ENCODE peak calls at places on chromosomes 2 and 18, in seven cellular contexts. One of them, this sample, is unnamed.

GRCh38 chr2:148756292-148756975 is 111.9 kb downstream of the EPC2 start:
- DNase-seq in H1: no peak
- DNase-seq in neuronal stem cell: no peak
- DNase-seq in IMR-90: peak; percentile 92
- DNase-seq in mesendoderm: no peak
- DNase-seq in mesenchymal stem cell: peak; percentile 47
- DNase-seq in H9: no peak
- DNase-seq in this sample: no peak

GRCh38 chr2:177325554-177325953 is 61.0 kb upstream of the NFE2L2 start:
- DNase-seq in H1: no peak
- DNase-seq in neuronal stem cell: no peak
- DNase-seq in IMR-90: no peak
- DNase-seq in mesenchymal stem cell: peak; percentile 30
- DNase-seq in mesendoderm: no peak
- DNase-seq in H9: no peak
- DNase-seq in this sample: peak; percentile 51

GRCh38 chr2:134460583-134460998 is 206.7 kb downstream of the MGAT5 start:
- DNase-seq in IMR-90: peak; percentile 47
- DNase-seq in mesendoderm: peak; percentile 87
- DNase-seq in neuronal stem cell: peak; percentile 40
- DNase-seq in H1: peak; percentile 80
- DNase-seq in H9: peak; percentile 91
- DNase-seq in mesenchymal stem cell: peak; percentile 63
- DNase-seq in this sample: peak; percentile 65

GRCh38 chr18:23918395-23919032 is 96.0 kb upstream of the TTC39C start:
- DNase-seq in mesendoderm: peak; percentile 94
- DNase-seq in mesenchymal stem cell: peak; percentile 64
- DNase-seq in neuronal stem cell: peak; percentile 75
- DNase-seq in IMR-90: peak; percentile 56
- DNase-seq in H1: peak; percentile 90
- DNase-seq in H9: peak; percentile 79
- DNase-seq in this sample: peak; percentile 61

GRCh38 chr2:127108090-127108523 is 1.2 kb upstream of the BIN1 start:
- DNase-seq in neuronal stem cell: no peak
- DNase-seq in H9: peak; percentile 31
- DNase-seq in IMR-90: no peak
- DNase-seq in H1: no peak
- DNase-seq in mesenchymal stem cell: no peak
- DNase-seq in mesendoderm: no peak
- DNase-seq in this sample: no peak

GRCh38 chr2:215881582-215881981 is 131.8 kb downstream of the MREG start:
- DNase-seq in mesenchymal stem cell: no peak
- DNase-seq in H9: no peak
- DNase-seq in H1: no peak
- DNase-seq in IMR-90: peak; percentile 51
- DNase-seq in mesendoderm: no peak
- DNase-seq in neuronal stem cell: no peak
- DNase-seq in this sample: no peak

GRCh38 chr2:98502556-98503335 is 58.1 kb downstream of the INPP4A start:
- DNase-seq in H9: no peak
- DNase-seq in neuronal stem cell: peak; percentile 4
- DNase-seq in mesendoderm: peak; percentile 92
- DNase-seq in mesenchymal stem cell: peak; percentile 50
- DNase-seq in IMR-90: peak; percentile 51
- DNase-seq in H1: no peak
- DNase-seq in this sample: peak; percentile 75

GRCh38 chr2:16931441-16931840 is 265.8 kb upstream of the CYRIA start:
- DNase-seq in mesenchymal stem cell: no peak
- DNase-seq in H9: no peak
- DNase-seq in mesendoderm: peak; percentile 50
- DNase-seq in neuronal stem cell: no peak
- DNase-seq in H1: no peak
- DNase-seq in IMR-90: no peak
- DNase-seq in this sample: peak; percentile 57

GRCh38 chr2:158131919-158132566 is 30.4 kb downstream of the UPP2 start:
- DNase-seq in neuronal stem cell: no peak
- DNase-seq in mesenchymal stem cell: no peak
- DNase-seq in mesendoderm: no peak
- DNase-seq in IMR-90: no peak
- DNase-seq in H1: no peak
- DNase-seq in H9: no peak
- DNase-seq in this sample: no peak

GRCh38 chr2:134917219-134917957 is 1.2 kb upstream of the CCNT2 start:
- DNase-seq in mesendoderm: no peak
- DNase-seq in neuronal stem cell: peak; percentile 8
- DNase-seq in H1: no peak
- DNase-seq in mesenchymal stem cell: no peak
- DNase-seq in IMR-90: no peak
- DNase-seq in H9: no peak
- DNase-seq in this sample: no peak

GRCh38 chr2:102005989-102006885 is 14.5 kb downstream of the IL1R2 start:
- DNase-seq in mesenchymal stem cell: peak; percentile 71
- DNase-seq in mesendoderm: peak; percentile 70
- DNase-seq in H9: peak; percentile 60
- DNase-seq in IMR-90: peak; percentile 56
- DNase-seq in neuronal stem cell: peak; percentile 18
- DNase-seq in H1: peak; percentile 67
- DNase-seq in this sample: peak; percentile 95

GRCh38 chr18:32920796-32921787 is 148.3 kb upstream of the KLHL14 start:
- DNase-seq in neuronal stem cell: no peak
- DNase-seq in mesenchymal stem cell: peak; percentile 93
- DNase-seq in H1: no peak
- DNase-seq in H9: no peak
- DNase-seq in IMR-90: peak; percentile 95
- DNase-seq in mesendoderm: peak; percentile 11
- DNase-seq in this sample: peak; percentile 60

GRCh38 chr18:28034567-28034966 is 142.4 kb downstream of the CDH2 start:
- DNase-seq in IMR-90: no peak
- DNase-seq in neuronal stem cell: no peak
- DNase-seq in mesendoderm: no peak
- DNase-seq in H1: no peak
- DNase-seq in H9: no peak
- DNase-seq in mesenchymal stem cell: no peak
- DNase-seq in this sample: no peak

GRCh38 chr2:118845843-118846666 is 1.4 kb downstream of the EN1 start:
- DNase-seq in neuronal stem cell: peak; percentile 24
- DNase-seq in H9: peak; percentile 32
- DNase-seq in mesenchymal stem cell: no peak
- DNase-seq in mesendoderm: peak; percentile 22
- DNase-seq in H1: peak; percentile 68
- DNase-seq in IMR-90: no peak
- DNase-seq in this sample: no peak

GRCh38 chr18:595571-595970 is 1.2 kb upstream of the CLUL1 start:
- DNase-seq in H1: no peak
- DNase-seq in neuronal stem cell: no peak
- DNase-seq in IMR-90: no peak
- DNase-seq in mesendoderm: no peak
- DNase-seq in H9: no peak
- DNase-seq in mesenchymal stem cell: no peak
- DNase-seq in this sample: no peak

DNA sequence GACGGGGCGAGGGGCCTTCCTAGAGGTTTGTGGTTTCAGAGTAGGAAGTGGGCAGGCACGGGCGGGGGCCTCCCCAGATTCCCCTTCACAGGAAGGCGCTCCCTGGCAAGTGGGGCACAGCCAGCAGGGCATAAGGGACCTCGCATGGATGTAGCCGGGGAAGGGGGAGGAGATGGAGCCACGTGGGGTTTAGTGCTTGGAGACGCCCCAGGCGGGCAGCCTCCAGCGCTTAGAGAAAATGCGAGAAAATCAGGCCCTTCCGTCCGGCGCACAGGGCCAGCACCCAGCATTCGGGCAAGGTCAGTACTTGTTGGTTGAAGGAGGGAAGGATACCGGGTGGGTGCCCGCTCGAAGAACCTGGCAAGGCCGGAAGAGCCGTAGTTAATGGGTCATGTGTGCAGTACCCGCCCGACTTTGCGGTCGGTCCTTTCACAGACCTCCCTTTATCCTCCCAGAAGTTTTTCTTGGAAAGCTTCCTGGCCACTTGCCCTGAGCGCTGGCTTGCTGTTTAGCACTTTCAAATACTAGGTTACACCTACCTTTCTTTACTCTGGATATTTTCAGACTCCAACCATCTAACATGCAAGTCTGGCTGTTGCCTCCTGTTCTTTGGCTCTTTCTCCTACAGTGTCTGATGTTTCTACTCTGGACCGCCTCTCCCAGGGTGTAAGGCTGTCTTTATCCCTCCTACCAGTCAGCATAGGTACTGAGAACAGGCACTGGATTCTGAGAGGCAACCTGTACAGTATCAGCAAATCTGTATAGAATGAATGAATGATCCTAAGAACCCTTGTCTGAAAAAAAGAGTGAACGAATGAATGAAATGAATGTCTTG is 78.1 kb downstream of the CIB4 start:
- DNase-seq in IMR-90: no peak
- DNase-seq in neuronal stem cell: no peak
- DNase-seq in mesenchymal stem cell: no peak
- DNase-seq in H9: no peak
- DNase-seq in mesendoderm: no peak
- DNase-seq in H1: no peak
- DNase-seq in this sample: peak; percentile 28
- H3K27me3 ChIP-seq in IMR-90: peaks cover 82% of the 10 kb centered on the region
- H3K27me3 ChIP-seq in neuronal stem cell: no peaks in the 10 kb centered on the region
- H3K27me3 ChIP-seq in mesenchymal stem cell: peaks cover 62% of the 10 kb centered on the region
- H3K27me3 ChIP-seq in H9: no peaks in the 10 kb centered on the region
- H3K27me3 ChIP-seq in mesendoderm: no peaks in the 10 kb centered on the region
- H3K27me3 ChIP-seq in H1: peaks cover 15% of the 10 kb centered on the region
- H3K27me3 ChIP-seq in this sample: no peaks in the 10 kb centered on the region

DNA sequence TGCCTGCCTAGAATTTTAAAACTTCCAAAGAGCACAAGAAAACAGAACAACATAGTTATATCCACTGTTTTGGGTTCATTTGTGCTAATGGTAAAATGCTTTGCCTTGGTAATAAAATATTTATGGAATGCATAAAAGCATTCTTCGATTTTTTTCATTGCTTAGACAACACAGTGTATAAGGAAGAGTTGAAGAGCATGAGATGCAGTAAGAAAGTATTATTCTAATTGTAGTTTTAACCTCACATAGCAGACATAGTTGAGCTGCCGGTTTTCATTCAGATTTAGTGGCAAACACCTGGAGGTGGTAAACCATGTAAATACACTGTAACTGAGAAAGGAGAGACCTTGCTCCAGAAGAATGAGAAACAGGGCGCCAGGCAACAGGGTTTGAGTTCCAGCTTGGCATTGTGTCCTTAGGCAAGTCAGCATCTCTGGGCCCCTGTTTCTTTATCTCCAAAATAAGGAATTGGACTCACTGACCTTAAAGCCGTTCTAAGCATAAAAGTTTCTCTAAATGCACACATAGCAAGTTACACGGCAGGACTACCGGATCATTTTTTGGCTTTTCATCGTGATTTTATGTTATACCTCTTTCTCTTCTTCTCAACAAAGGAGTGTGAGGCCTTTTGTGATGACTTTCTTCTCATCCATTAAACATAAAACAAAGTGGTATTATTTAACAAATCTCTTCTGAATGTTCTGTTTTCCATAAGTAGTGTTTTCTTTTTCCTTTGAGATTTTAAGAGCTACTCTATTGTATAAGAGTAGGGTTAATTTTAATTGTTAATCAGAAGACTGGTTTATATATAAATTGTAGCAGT is 7.9 kb downstream of the UGP2 start:
- DNase-seq in IMR-90: no peak
- DNase-seq in H9: peak; percentile 82
- DNase-seq in neuronal stem cell: no peak
- DNase-seq in mesendoderm: peak; percentile 84
- DNase-seq in mesenchymal stem cell: no peak
- DNase-seq in H1: no peak
- DNase-seq in this sample: peak; percentile 34
- H3K9ac ChIP-seq in IMR-90: peak overlapping the region; percentile 29
- H3K9ac ChIP-seq in H9: peak overlapping the region; percentile 60
- H3K9ac ChIP-seq in neuronal stem cell: no peak overlapping the region
- H3K9ac ChIP-seq in mesendoderm: peak overlapping the region; percentile 27
- H3K9ac ChIP-seq in mesenchymal stem cell: peak overlapping the region; percentile 68
- H3K9ac ChIP-seq in H1: peak overlapping the region; percentile 34
- H3K9ac ChIP-seq in this sample: no peak overlapping the region

DNA sequence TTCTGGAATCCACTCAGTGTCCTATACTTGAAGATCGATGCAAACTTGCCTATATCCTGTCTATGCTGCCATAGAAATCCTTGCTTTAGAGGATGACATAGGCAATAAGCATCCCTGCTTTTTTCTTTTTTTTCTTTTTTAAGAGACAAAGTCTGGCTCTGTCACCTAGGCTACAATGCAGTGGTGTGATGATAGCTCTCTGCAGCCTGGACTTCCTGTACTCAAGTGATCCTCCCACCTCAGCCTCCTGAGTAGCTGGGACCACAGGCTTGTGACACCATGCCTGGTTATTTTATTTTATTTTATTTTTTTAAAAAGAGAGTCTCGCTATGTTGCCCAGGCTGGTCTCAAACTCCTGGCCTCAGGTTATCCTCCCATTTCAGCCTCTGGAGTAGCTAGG is 76.9 kb downstream of the LBH start:
- DNase-seq in mesendoderm: no peak
- DNase-seq in mesenchymal stem cell: no peak
- DNase-seq in H1: no peak
- DNase-seq in IMR-90: no peak
- DNase-seq in H9: no peak
- DNase-seq in neuronal stem cell: no peak
- DNase-seq in this sample: no peak
- H3K18ac ChIP-seq in mesendoderm: no peak overlapping the region
- H3K18ac ChIP-seq in mesenchymal stem cell: no peak overlapping the region
- H3K18ac ChIP-seq in H1: no peak overlapping the region
- H3K18ac ChIP-seq in IMR-90: no peak overlapping the region
- H3K18ac ChIP-seq in H9: no peak overlapping the region
- H3K18ac ChIP-seq in neuronal stem cell: no peak overlapping the region
- H3K18ac ChIP-seq in this sample: no peak overlapping the region

GRCh38 chr2:10819714-10820314 is 7.2 kb upstream of the PDIA6 start:
- DNase-seq in mesendoderm: no peak
- DNase-seq in mesenchymal stem cell: no peak
- DNase-seq in H9: no peak
- DNase-seq in H1: no peak
- DNase-seq in IMR-90: no peak
- DNase-seq in neuronal stem cell: no peak
- DNase-seq in this sample: no peak

GRCh38 chr2:10820562-10820961 is 8.0 kb upstream of the PDIA6 start:
- DNase-seq in IMR-90: no peak
- DNase-seq in H1: no peak
- DNase-seq in mesenchymal stem cell: no peak
- DNase-seq in mesendoderm: no peak
- DNase-seq in neuronal stem cell: no peak
- DNase-seq in H9: no peak
- DNase-seq in this sample: no peak

GRCh38 chr2:10818986-10819385 is 6.4 kb upstream of the PDIA6 start:
- DNase-seq in mesendoderm: no peak
- DNase-seq in mesenchymal stem cell: no peak
- DNase-seq in neuronal stem cell: no peak
- DNase-seq in H9: no peak
- DNase-seq in H1: no peak
- DNase-seq in IMR-90: no peak
- DNase-seq in this sample: no peak

GRCh38 chr2:10824191-10824590 is 11.6 kb upstream of the PDIA6 start:
- DNase-seq in mesenchymal stem cell: no peak
- DNase-seq in neuronal stem cell: no peak
- DNase-seq in H9: no peak
- DNase-seq in IMR-90: no peak
- DNase-seq in H1: no peak
- DNase-seq in mesendoderm: no peak
- DNase-seq in this sample: no peak

DNA sequence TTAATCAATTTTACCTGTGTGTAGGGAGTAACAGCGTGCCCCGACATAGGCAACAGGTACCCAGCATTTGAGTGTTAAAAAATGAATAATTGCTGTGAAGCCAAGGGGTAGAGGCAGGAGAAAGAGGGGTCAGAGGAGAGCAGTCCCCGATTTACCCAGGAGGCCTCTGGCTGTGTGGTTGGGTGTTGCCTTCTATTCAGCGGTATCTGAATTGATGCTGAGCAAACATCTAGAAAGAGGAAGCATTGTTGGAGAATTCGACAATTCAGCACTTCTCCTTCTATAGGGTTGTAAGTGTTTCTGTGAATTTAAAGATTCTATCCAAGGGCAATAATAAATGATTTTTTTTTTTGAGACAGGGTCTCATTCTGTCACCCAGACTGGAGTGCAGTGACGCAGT is 8.7 kb upstream of the PDIA6 start:
- DNase-seq in mesenchymal stem cell: no peak
- DNase-seq in mesendoderm: no peak
- DNase-seq in H9: no peak
- DNase-seq in IMR-90: no peak
- DNase-seq in neuronal stem cell: no peak
- DNase-seq in H1: no peak
- DNase-seq in this sample: no peak
- H3K27me3 ChIP-seq in mesenchymal stem cell: peaks cover 51% of the 10 kb centered on the region
- H3K27me3 ChIP-seq in mesendoderm: no peaks in the 10 kb centered on the region
- H3K27me3 ChIP-seq in H9: no peaks in the 10 kb centered on the region
- H3K27me3 ChIP-seq in IMR-90: peaks cover 57% of the 10 kb centered on the region
- H3K27me3 ChIP-seq in neuronal stem cell: no peaks in the 10 kb centered on the region
- H3K27me3 ChIP-seq in H1: no peaks in the 10 kb centered on the region
- H3K27me3 ChIP-seq in this sample: no peaks in the 10 kb centered on the region